ENCODE peak calls at places on chromosomes 13 and 19, in ten cellular contexts. K is SK-N-SH; B is HT-29; I is colonic mucosa; A is IMR-90; Z is stimulated activated CD4-positive, alpha-beta T cell treated with anti-CD3 and anti-CD28 coated beads, Interleukin-4, amount 100 ng/mL, for 1 hour; U is activated CD4-positive, alpha-beta T cell treated with anti-CD3 and anti-CD28 coated beads for 24 hours; G is central memory CD4-positive, alpha-beta T cell; E is BJ; D is NT2/D1. Y is an unnamed sample.

GRCh38 chr13:99829593-99830239 is 141.9 kb downstream of the ZIC5 start:
- DNase-seq in K (no peak), B (no peak), I (no peak), A (no peak), Z (no peak), U (no peak), G (no peak), E (no peak), D (no peak), Y (no peak)

GRCh38 chr13:29908411-29908810 is 58.0 kb upstream of the UBL3 start:
- DNase-seq in K (no peak), B (no peak), I (no peak), A (peak; percentile 80), Z (no peak), U (no peak), G (no peak), E (peak; percentile 74), D (no peak), Y (no peak)

GRCh38 chr19:1045247-1045603 is 5.3 kb downstream of the ABCA7 start:
- DNase-seq in K (peak; percentile 72), B (peak; percentile 77), I (peak; percentile 57), A (no peak), Z (peak; percentile 61), U (no peak), G (peak; percentile 75), E (no peak), D (no peak), Y (no peak)

GRCh38 chr13:51050021-51050886 is 60.8 kb downstream of the C13orf42 start:
- DNase-seq in K (no peak), B (no peak), I (no peak), A (peak; percentile 40), Z (no peak), U (no peak), G (no peak), E (no peak), D (no peak), Y (no peak)

GRCh38 chr13:26186995-26187394 is 35.1 kb downstream of the RNF6 start:
- DNase-seq in K (peak; percentile 25), B (no peak), I (no peak), A (no peak), Z (no peak), U (no peak), G (no peak), E (no peak), D (no peak), Y (no peak)

GRCh38 chr13:66528903-66529576 is 701.1 kb downstream of the PCDH9 start:
- DNase-seq in K (no peak), B (no peak), I (no peak), A (no peak), Z (no peak), U (no peak), G (no peak), E (no peak), D (no peak), Y (no peak)

GRCh38 chr19:14248578-14249011 is 42.6 kb upstream of the ADGRL1 start:
- DNase-seq in K (peak; percentile 85), B (no peak), I (peak; percentile 47), A (no peak), Z (peak; percentile 49), U (no peak), G (peak; percentile 28), E (no peak), D (peak; percentile 91), Y (no peak)

GRCh38 chr13:112350300-112350699 is 25.9 kb upstream of the SPACA7 start:
- DNase-seq in K (no peak), B (no peak), I (no peak), A (no peak), Z (no peak), U (no peak), G (no peak), E (no peak), D (no peak), Y (no peak)

GRCh38 chr19:46815833-46816627 is 27.6 kb upstream of the SLC1A5 start:
- DNase-seq in K (no peak), B (peak; percentile 64), I (no peak), A (no peak), Z (no peak), U (no peak), G (no peak), E (no peak), D (no peak), Y (no peak)

GRCh38 chr13:110419391-110419791 is 112.3 kb downstream of the COL4A2 start:
- DNase-seq in K (no peak), B (peak; percentile 74), I (no peak), A (no peak), Z (no peak), U (no peak), G (no peak), E (no peak), D (no peak), Y (no peak)

GRCh38 chr19:2477732-2478191 is 1.8 kb downstream of the GADD45B start:
- DNase-seq in K (no peak), B (no peak), I (peak; percentile 61), A (peak; percentile 49), Z (no peak), U (no peak), G (peak; percentile 28), E (no peak), D (no peak), Y (peak; percentile 25)

GRCh38 chr19:4215807-4216206 is 13.5 kb upstream of the EBI3 start:
- DNase-seq in K (no peak), B (no peak), I (no peak), A (no peak), Z (no peak), U (no peak), G (no peak), E (no peak), D (no peak), Y (no peak)

GRCh38 chr13:80339578-80339840 is 1.4 kb downstream of the SPRY2 start:
- DNase-seq in K (peak; percentile 63), B (peak; percentile 40), I (peak; percentile 21), A (no peak), Z (no peak), U (no peak), G (no peak), E (no peak), D (no peak), Y (no peak)

GRCh38 chr19:10552596-10553053 is 8.9 kb downstream of the ATG4D start:
- DNase-seq in K (peak; percentile 75), B (peak; percentile 13), I (peak; percentile 30), A (no peak), Z (peak; percentile 43), U (no peak), G (no peak), E (no peak), D (no peak), Y (no peak)

GRCh38 chr19:35350591-35350990 is 2.9 kb downstream of the FFAR1 start:
- DNase-seq in K (no peak), B (no peak), I (no peak), A (no peak), Z (no peak), U (no peak), G (no peak), E (no peak), D (no peak), Y (no peak)

GRCh38 chr13:43720780-43721397 is 65.9 kb downstream of the ENOX1 start:
- DNase-seq in K (no peak), B (no peak), I (no peak), A (peak; percentile 41), Z (no peak), U (no peak), G (no peak), E (no peak), D (no peak), Y (no peak)

GRCh38 chr19:50288954-50289353 is 40.2 kb downstream of the KCNC3 start:
- DNase-seq in K (no peak), B (no peak), I (no peak), A (no peak), Z (no peak), U (no peak), G (no peak), E (no peak), D (no peak), Y (no peak)

GRCh38 chr19:6459356-6460098 is at the start of gene SLC25A23:
- DNase-seq in K (peak; percentile 97), B (peak; percentile 49), I (peak; percentile 86), A (peak; percentile 64), Z (peak; percentile 65), U (peak; percentile 32), G (peak; percentile 31), E (peak; percentile 3), D (peak; percentile 63), Y (peak; percentile 66)

GRCh38 chr13:92967923-92968322 is 258.7 kb upstream of the GPC6 start:
- DNase-seq in K (no peak), B (peak; percentile 24), I (no peak), A (peak; percentile 16), Z (no peak), U (no peak), G (no peak), E (no peak), D (no peak), Y (no peak)

GRCh38 chr13:40059540-40060232 is 404.2 kb downstream of the COG6 start:
- DNase-seq in K (no peak), B (no peak), I (no peak), A (no peak), Z (no peak), U (no peak), G (no peak), E (no peak), D (no peak), Y (no peak)

GRCh38 chr19:18424890-18425514 is 5.8 kb downstream of the SSBP4 start:
- DNase-seq in K (no peak), B (no peak), I (no peak), A (no peak), Z (no peak), U (no peak), G (no peak), E (no peak), D (no peak), Y (no peak)

GRCh38 chr19:1867359-1867724 is 4.0 kb upstream of the KLF16 start:
- DNase-seq in K (no peak), B (no peak), I (no peak), A (no peak), Z (no peak), U (no peak), G (no peak), E (no peak), D (no peak), Y (no peak)

GRCh38 chr13:40447857-40448256 is 218.6 kb downstream of the FOXO1 start:
- DNase-seq in K (no peak), B (no peak), I (no peak), A (no peak), Z (no peak), U (no peak), G (no peak), E (no peak), D (no peak), Y (no peak)

GRCh38 chr19:54530866-54531265 is 28.2 kb downstream of the LAIR2 start:
- DNase-seq in K (no peak), B (no peak), I (no peak), A (no peak), Z (no peak), U (no peak), G (no peak), E (no peak), D (no peak), Y (no peak)